ENCODE peak calls at places on chromosomes 16 and 17, in five cellular contexts. W, U, Y, P and X are unnamed samples.

GRCh38 chr16:19963306-19963705 is 78.7 kb upstream of the GPRC5B start:
- DNase-seq in W (no peak), Y (no peak), U (no peak), P (no peak), X (no peak)

GRCh38 chr16:3825103-3825502 is 55.4 kb downstream of the CREBBP start:
- DNase-seq in P (no peak), U (no peak), W (no peak), Y (no peak), X (no peak)

GRCh38 chr16:82801361-82801760 is 174.6 kb downstream of the CDH13 start:
- DNase-seq in U (no peak), W (no peak), Y (no peak), P (no peak), X (no peak)

GRCh38 chr17:83195330-83196087 is 116.1 kb downstream of the METRNL start:
- DNase-seq in U (no peak), P (peak), Y (no peak), W (no peak), X (no peak)

GRCh38 chr16:72189865-72190371 is 18.0 kb upstream of the PMFBP1 start:
- DNase-seq in P (no peak), U (no peak), Y (no peak), W (no peak), X (no peak)

GRCh38 chr17:81037783-81038733 is 3.1 kb downstream of the BAIAP2 start:
- DNase-seq in W (no peak), P (no peak), U (no peak), Y (no peak), X (no peak)

GRCh38 chr17:42307362-42307927 is 19.1 kb downstream of the STAT5A start:
- DNase-seq in U (no peak), W (no peak), Y (no peak), P (no peak), X (no peak)

GRCh38 chr16:71658771-71659170 is 32.8 kb downstream of the MARVELD3 start:
- DNase-seq in U (no peak), W (no peak), P (no peak), Y (no peak), X (no peak)

GRCh38 chr17:83196088-83196765 is 116.8 kb downstream of the METRNL start:
- DNase-seq in P (no peak), U (no peak), W (no peak), Y (no peak), X (no peak)

GRCh38 chr17:19670906-19671305 is 22.4 kb downstream of the ALDH3A2 start:
- DNase-seq in U (no peak), Y (no peak), P (no peak), W (no peak), X (no peak)

GRCh38 chr17:9828296-9829059 is 2.8 kb downstream of the GLP2R start:
- DNase-seq in U (no peak), P (no peak), Y (no peak), W (no peak), X (no peak)

GRCh38 chr17:64778367-64779290 is 116.5 kb upstream of the SMURF2 start:
- DNase-seq in Y (no peak), P (no peak), W (no peak), U (peak), X (no peak)

GRCh38 chr16:70685938-70686375 is at the start of gene MTSS2:
- DNase-seq in Y (no peak), W (peak), P (peak), U (peak), X (peak)

GRCh38 chr17:62724398-62725146 is 83.5 kb downstream of the MARCHF10 start:
- DNase-seq in P (no peak), W (no peak), U (no peak), Y (peak), X (no peak)

GRCh38 chr16:85072947-85073346 is 39.3 kb downstream of the CIBAR2 start:
- DNase-seq in W (no peak), P (no peak), U (no peak), Y (no peak), X (no peak)

GRCh38 chr17:19448341-19449268 is 37.6 kb downstream of the RNF112 start:
- DNase-seq in Y (no peak), P (no peak), W (peak), U (no peak), X (peak)

GRCh38 chr17:50831430-50832064 is 3.8 kb upstream of the WFIKKN2 start:
- DNase-seq in P (peak), U (no peak), Y (no peak), W (no peak), X (no peak)

GRCh38 chr16:66843191-66843590 is 1.0 kb upstream of the CA7 start:
- DNase-seq in U (no peak), W (no peak), Y (no peak), P (no peak), X (no peak)

GRCh38 chr16:48276102-48276501 is 28.8 kb upstream of the ABCC11 start:
- DNase-seq in U (no peak), Y (no peak), P (no peak), W (peak), X (no peak)

GRCh38 chr16:83701494-83701893 is 106.3 kb upstream of the HSBP1 start:
- DNase-seq in P (peak), W (peak), U (peak), Y (no peak), X (peak)

GRCh38 chr17:54982399-54982798 is 13.8 kb downstream of the STXBP4 start:
- DNase-seq in Y (no peak), P (no peak), W (no peak), U (no peak), X (peak)

DNA sequence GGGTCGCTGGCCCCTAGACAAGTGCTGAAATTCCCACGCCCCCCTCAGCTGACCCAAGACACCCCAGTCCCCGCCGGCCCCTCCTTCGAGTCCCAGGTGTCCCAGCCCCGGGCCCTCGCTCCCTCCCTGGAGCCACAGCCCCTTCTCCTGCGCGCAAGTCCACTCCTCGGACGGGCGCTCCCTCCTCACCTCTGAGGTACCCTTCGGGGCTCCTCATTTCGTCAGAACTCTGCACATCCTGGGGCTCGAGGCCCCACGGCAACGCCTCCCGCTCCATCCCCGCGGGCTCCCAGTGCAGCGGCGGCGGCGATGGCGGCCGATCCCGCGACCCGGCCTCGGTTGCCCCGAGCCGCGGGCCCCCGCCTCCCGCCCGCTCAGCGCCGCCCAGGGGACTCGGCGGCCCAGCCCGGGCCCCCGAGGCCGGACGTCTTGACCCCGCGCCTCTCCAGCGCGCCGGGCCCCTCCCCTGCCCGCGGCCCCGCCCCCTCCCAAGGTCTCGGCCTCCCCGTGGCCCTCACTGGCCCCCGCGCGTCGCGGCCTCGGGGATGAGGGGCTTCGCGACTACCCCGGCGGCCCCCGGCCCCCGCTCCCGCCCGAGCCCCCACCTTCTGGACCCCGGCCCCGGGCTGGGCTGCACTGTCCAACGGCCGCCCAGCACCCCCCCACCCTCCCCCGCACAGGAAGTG is at the start of gene ZNF768:
- DNase-seq in P (peak), Y (no peak), U (peak), W (peak), X (peak)
- TF ChIP-seq KDM1A in P (no peak), Y (no peak), U (no peak), W (no peak), X (no peak)

DNA sequence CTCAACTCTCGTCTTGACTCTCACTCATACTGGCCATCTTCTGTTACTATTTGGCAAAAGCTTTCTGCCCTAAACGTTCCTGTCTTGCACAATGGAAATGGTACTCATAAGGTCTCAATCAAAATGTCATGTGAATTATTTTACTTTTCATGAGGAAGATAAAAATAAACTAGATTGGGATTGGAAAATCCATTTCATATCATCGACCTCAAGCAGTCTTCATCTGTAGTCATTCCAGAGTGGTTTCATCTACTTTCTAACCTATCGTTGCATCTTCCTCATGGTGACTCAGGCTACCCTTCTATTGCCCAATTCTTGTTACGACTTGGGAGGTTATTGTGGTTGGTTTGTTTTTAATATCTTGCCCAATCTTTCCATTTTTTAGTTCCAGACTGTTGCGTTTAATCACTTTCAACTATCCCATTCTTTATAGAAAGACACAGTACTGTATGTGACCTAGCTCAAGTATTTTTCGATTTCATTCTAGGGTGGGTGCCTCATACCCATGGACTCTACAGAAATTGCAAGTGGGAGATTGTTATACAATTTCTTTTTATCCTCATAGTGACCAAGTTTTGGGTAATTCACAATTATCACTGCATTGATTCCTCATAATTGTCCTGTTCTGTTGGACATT is 317.1 kb upstream of the KCNJ16 start:
- DNase-seq in W (no peak), P (no peak), U (no peak), Y (no peak), X (no peak)
- TF ChIP-seq KDM1A in W (no peak), P (no peak), U (no peak), Y (no peak), X (no peak)

GRCh38 chr16:14325921-14326401 is 254.8 kb downstream of the MRTFB start:
- DNase-seq in U (no peak), Y (no peak), P (no peak), W (no peak), X (no peak)
- TF ChIP-seq KDM1A in U (no peak), Y (no peak), P (no peak), W (no peak), X (no peak)

DNA sequence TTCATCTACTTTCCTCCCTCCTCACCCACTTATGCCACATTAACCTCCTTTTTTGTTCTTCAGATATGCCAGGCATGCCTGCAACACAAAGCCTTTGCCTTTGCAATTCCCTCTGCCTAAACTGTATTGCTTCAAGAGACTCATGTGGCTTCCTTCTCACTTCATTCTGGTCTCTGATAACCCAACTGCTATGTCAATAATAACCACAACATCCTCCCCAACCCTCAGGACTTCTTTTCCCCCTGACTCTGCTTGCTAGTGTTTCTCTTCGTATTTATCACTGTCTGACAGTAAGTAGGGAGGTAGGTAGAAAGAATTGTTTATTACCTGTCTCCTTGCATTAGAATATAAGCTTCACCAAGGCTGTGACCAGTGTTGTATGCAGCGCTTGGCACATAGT is 22.4 kb downstream of the RBL2 start:
- DNase-seq in U (no peak), W (no peak), P (no peak), Y (no peak), X (no peak)
- TF ChIP-seq KDM1A in U (no peak), W (no peak), P (no peak), Y (no peak), X (no peak)

GRCh38 chr17:59361916-59362810 is 30.7 kb downstream of the YPEL2 start:
- DNase-seq in W (no peak), Y (peak), U (no peak), P (no peak), X (no peak)
- TF ChIP-seq KDM1A in W (no peak), Y (no peak), U (no peak), P (no peak), X (no peak)

DNA sequence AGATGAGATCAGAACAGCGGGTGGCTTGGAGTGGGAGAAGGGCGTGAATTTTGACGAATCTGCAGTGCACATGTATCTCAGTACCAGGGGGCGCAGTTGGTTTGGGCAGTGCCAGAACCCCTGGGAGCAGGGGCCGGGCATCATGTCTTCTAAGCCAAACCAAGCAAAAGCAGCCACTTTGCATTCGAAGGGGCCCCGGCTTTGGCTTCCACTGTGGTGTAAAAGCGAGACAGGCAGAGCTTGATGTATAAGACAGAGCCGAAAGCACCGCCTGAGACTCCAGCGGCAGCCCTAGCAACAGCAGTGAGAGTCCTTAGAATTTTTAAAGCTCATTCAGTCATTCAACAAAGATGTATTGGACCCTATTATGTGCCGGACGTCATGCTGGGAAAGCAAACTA is 3.8 kb upstream of the XYLT1 start:
- DNase-seq in P (no peak), W (no peak), U (no peak), Y (no peak), X (no peak)
- TF ChIP-seq KDM1A in P (no peak), W (no peak), U (no peak), Y (no peak), X (no peak)

DNA sequence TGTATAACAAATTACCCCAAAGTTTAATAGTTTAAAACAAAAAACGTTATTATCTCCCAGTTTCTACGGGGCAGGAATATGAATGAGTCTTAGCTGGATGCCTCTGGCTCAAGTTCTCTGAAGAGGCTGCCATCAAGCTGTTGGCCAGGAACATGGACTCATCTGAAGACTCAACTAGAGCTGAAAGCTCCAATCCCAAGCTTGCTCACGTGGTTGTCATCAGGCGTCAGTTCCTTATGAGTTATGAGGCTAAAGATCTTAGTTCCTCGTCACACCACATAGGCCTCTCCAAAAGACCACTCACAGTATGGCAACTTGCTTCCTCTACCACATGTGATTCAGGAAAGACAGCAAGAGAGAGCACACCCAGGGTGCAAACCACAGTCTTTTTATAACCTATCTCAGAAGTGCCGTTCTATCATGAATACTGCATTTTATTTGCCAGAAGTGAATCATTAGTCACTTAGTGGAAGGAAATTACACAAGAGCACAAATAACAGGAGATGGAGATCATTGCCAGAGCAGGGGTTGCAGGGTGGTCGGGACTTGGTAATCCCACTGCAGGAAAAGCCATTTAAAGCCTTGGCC is 48.7 kb upstream of the NLK start:
- DNase-seq in Y (no peak), P (no peak), U (no peak), W (no peak), X (no peak)
- TF ChIP-seq KDM1A in Y (no peak), P (no peak), U (no peak), W (no peak), X (no peak)

GRCh38 chr17:72107100-72107499 is 13.7 kb upstream of the SOX9 start:
- DNase-seq in P (no peak), W (no peak), U (no peak), Y (no peak), X (no peak)

GRCh38 chr17:72110231-72110952 is 10.4 kb upstream of the SOX9 start:
- DNase-seq in P (no peak), U (no peak), Y (no peak), W (no peak), X (no peak)

GRCh38 chr17:72110953-72111339 is 9.9 kb upstream of the SOX9 start:
- DNase-seq in W (no peak), P (no peak), Y (no peak), U (no peak), X (no peak)

GRCh38 chr17:72113751-72114150 is 7.1 kb upstream of the SOX9 start:
- DNase-seq in W (no peak), P (no peak), U (no peak), Y (no peak), X (no peak)

DNA sequence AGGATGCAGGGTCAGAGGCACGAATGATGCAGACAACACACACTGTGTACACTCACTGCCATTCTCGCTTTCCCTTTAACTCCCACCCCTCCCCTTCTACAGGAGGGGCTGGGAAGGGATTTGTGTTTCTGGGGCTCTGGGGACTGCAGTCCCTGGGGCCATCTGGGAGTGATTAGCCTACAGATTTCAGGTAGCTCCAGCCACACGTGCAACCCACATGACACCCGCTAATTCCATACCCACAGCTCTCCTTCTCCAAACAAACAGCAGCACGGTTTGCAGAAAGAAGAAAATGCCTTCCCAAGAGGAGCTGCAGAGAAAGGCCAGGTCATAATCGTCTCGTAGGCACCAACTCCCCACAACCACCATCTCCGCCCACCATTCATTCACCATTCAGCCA is 9.4 kb upstream of the SOX9 start:
- DNase-seq in W (no peak), U (no peak), Y (no peak), P (no peak), X (no peak)
- TF ChIP-seq KDM1A in W (no peak), U (no peak), Y (no peak), P (no peak), X (no peak)

GRCh38 chr16:26668026-26668425 is 398.7 kb upstream of the C16orf82 start:
- DNase-seq in P (no peak), Y (no peak), U (no peak), W (no peak), X (no peak)
- TF ChIP-seq KDM1A in P (no peak), Y (no peak), U (no peak), W (no peak), X (no peak)